ENCODE peak calls at places on chromosomes 7 and 10, in six cellular contexts. R is H1, U is endothelial cell, B is hippocampal formation, V is fibroblast of lung, M is germinal center. X is an unnamed sample.

GRCh38 chr7:11748884-11749283 is 83.1 kb downstream of the THSD7A start:
- DNase-seq in V (no peak), M (no peak), R (no peak), U (no peak), B (no peak), X (no peak)

GRCh38 chr7:26013551-26014083 is 138.4 kb upstream of the NFE2L3 start:
- DNase-seq in M (no peak), V (peak; percentile 0), U (no peak), R (no peak), B (no peak), X (no peak)

GRCh38 chr10:44908071-44908709 is 2.9 kb upstream of the TMEM72 start:
- DNase-seq in U (no peak), M (no peak), R (no peak), V (peak; percentile 20), B (no peak), X (peak; percentile 34)

GRCh38 chr10:34979938-34980337 is 110.2 kb downstream of the CUL2 start:
- DNase-seq in R (no peak), U (no peak), M (no peak), B (no peak), V (no peak), X (no peak)

GRCh38 chr7:29953735-29954347 is 35.8 kb downstream of the SCRN1 start:
- DNase-seq in U (no peak), M (no peak), V (no peak), B (no peak), R (no peak), X (no peak)

GRCh38 chr10:103556383-103557007 is 63.0 kb downstream of the NEURL1 start:
- DNase-seq in B (no peak), V (no peak), U (no peak), M (no peak), R (no peak), X (no peak)

GRCh38 chr10:103044942-103045489 is 126.9 kb downstream of the CNNM2 start:
- DNase-seq in V (peak; percentile 88), M (no peak), B (no peak), U (no peak), R (no peak), X (no peak)

GRCh38 chr10:31401287-31401686 is 82.3 kb downstream of the ZEB1 start:
- DNase-seq in U (no peak), B (no peak), R (no peak), V (no peak), M (no peak), X (no peak)

GRCh38 chr10:102268333-102268999 is 23.1 kb downstream of the GBF1 start:
- DNase-seq in V (peak; percentile 57), M (no peak), B (no peak), R (no peak), U (no peak), X (peak; percentile 48)

GRCh38 chr10:19788075-19788686 is 28.1 kb upstream of the PLXDC2 start:
- DNase-seq in R (no peak), B (peak; percentile 2), V (peak; percentile 44), U (peak; percentile 42), M (peak; percentile 4), X (peak; percentile 7)

GRCh38 chr7:70289067-70289466 is 690.8 kb downstream of the AUTS2 start:
- DNase-seq in U (no peak), R (no peak), B (no peak), M (no peak), V (peak; percentile 51), X (peak; percentile 41)